ENCODE peak calls at places on chromosomes 2 and 18, in four cellular contexts. F is foreskin keratinocyte, R is tibial nerve, I is H9. A is an unnamed sample.

GRCh38 chr2:180980185-180980942 is at the start of gene UBE2E3:
- DNase-seq in F (peak), R (peak), I (peak), A (peak)

GRCh38 chr18:75548353-75548752 is 120.8 kb upstream of the SMIM21 start:
- DNase-seq in F (peak), R (no peak), I (peak), A (peak)

GRCh38 chr18:48735070-48735676 is 196.3 kb downstream of the CTIF start:
- DNase-seq in F (peak), R (no peak), I (peak), A (no peak)

GRCh38 chr2:108444941-108445840 is 3.8 kb upstream of the GCC2 start:
- DNase-seq in F (peak), R (no peak), I (peak), A (no peak)

GRCh38 chr2:208319403-208319802 is 53.3 kb downstream of the PIKFYVE start:
- DNase-seq in F (no peak), R (no peak), I (no peak), A (no peak)

GRCh38 chr2:25838152-25838756 is 40.0 kb downstream of the ASXL2 start:
- DNase-seq in F (no peak), R (no peak), I (no peak), A (no peak)

GRCh38 chr18:50614838-50615237 is 55.0 kb downstream of the MAPK4 start:
- DNase-seq in F (peak), R (peak), I (no peak), A (no peak)

GRCh38 chr2:15223887-15224286 is 337.2 kb downstream of the NBAS start:
- DNase-seq in F (peak), R (no peak), I (no peak), A (no peak)

GRCh38 chr2:172181840-172182239 is 79.1 kb upstream of the DLX2 start:
- DNase-seq in F (no peak), R (no peak), I (peak), A (no peak)

GRCh38 chr2:239461551-239462515 is 61.0 kb upstream of the HDAC4 start:
- DNase-seq in F (no peak), R (no peak), I (peak), A (peak)

GRCh38 chr2:90069290-90069894 is 1377.9 kb downstream of the RPIA start:
- DNase-seq in F (no peak), R (no peak), I (no peak), A (no peak)

GRCh38 chr2:98295275-98295674 is 51.0 kb upstream of the CNGA3 start:
- DNase-seq in F (no peak), R (no peak), I (no peak), A (no peak)

GRCh38 chr2:172394008-172394407 is 33.4 kb upstream of the ITGA6 start:
- DNase-seq in F (no peak), R (no peak), I (no peak), A (no peak)

GRCh38 chr2:73050011-73050617 is 21.4 kb downstream of the SFXN5 start:
- DNase-seq in F (no peak), R (no peak), I (peak), A (no peak)

GRCh38 chr2:126907671-126908070 is 9.0 kb downstream of the TEX51 start:
- DNase-seq in F (no peak), R (no peak), I (no peak), A (peak)

GRCh38 chr18:4068552-4069158 is 386.5 kb downstream of the DLGAP1 start:
- DNase-seq in F (peak), R (peak), I (peak), A (no peak)

GRCh38 chr2:174985624-174986023 is 19.6 kb downstream of the CHN1 start:
- DNase-seq in F (no peak), R (no peak), I (no peak), A (no peak)

GRCh38 chr2:219446101-219446504 is 11.5 kb downstream of the SPEG start:
- DNase-seq in F (no peak), R (no peak), I (peak), A (no peak)

GRCh38 chr18:34339155-34339554 is 114.4 kb upstream of the NOL4 start:
- DNase-seq in F (no peak), R (no peak), I (no peak), A (no peak)

GRCh38 chr2:8551622-8552074 is 130.2 kb upstream of the ID2 start:
- DNase-seq in F (no peak), R (no peak), I (peak), A (no peak)

GRCh38 chr18:79947881-79948610 is 3.4 kb downstream of the SLC66A2 start:
- DNase-seq in F (no peak), R (no peak), I (no peak), A (no peak)

GRCh38 chr2:128798502-128799283 is 480.0 kb upstream of the HS6ST1 start:
- DNase-seq in F (no peak), R (no peak), I (peak), A (peak)

GRCh38 chr2:157413342-157414035 is 30.4 kb downstream of the CYTIP start:
- DNase-seq in F (no peak), R (no peak), I (no peak), A (no peak)

GRCh38 chr2:150282821-150283309 is 204.6 kb downstream of the RND3 start:
- DNase-seq in F (no peak), R (peak), I (no peak), A (no peak)

GRCh38 chr2:44774826-44775492 is 166.5 kb upstream of the SIX3 start:
- DNase-seq in F (no peak), R (no peak), I (no peak), A (no peak)

GRCh38 chr18:67509711-67510110 is 6.8 kb downstream of the DSEL start:
- DNase-seq in F (no peak), R (no peak), I (no peak), A (no peak)

GRCh38 chr2:58107803-58108710 is 61.5 kb downstream of the VRK2 start:
- DNase-seq in F (peak), R (no peak), I (no peak), A (no peak)

GRCh38 chr2:45543257-45543656 is 67.8 kb downstream of the SRBD1 start:
- DNase-seq in F (no peak), R (no peak), I (no peak), A (no peak)

DNA sequence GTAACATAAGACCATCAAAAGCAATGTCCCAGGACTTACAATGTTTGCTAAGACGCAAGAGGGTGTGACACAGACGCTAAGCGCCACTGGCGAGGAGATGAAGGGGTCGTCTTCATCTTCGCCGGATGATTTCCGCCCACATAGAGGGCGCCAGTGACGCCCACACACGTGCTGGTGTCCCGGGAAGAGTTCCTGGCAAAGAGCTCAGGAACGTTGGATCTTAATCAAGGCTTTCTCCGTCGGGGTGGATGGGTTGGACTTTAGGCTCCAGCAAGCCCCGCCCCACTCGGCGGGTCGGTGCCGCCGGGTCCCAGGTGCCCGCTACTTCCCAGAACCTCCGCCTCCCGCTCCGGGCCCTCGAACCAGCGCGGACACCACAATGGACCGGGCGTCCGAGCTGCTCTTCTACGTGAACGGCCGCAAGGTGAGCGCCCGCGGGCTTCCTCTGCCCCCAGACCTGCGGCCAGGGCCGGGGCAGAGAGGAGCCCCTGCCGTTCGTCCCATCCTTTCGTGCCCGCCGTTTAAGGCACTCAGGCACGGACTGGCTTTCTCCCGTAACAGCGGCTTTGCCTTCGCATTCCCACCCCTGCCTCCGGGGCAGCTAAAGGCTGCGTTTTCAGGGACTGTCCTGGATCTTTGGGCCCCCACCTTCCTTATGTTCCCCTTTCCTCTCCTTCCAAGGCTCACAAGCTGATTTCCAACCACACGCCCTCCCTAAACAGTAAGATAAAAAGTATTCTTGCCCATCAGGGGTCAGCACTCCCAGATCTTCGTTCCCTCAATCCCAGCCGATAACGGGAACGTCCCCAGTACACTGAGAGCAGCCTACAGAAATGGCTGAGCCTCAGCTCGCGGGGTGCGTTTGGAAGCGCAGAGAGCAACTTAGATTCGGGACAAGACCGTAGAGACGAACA is at the start of gene AOX1:
- DNase-seq in F (peak), R (peak), I (peak), A (no peak)
- TF ChIP-seq CTCF in F (peak), R (no peak), I (peak), A (peak)

DNA sequence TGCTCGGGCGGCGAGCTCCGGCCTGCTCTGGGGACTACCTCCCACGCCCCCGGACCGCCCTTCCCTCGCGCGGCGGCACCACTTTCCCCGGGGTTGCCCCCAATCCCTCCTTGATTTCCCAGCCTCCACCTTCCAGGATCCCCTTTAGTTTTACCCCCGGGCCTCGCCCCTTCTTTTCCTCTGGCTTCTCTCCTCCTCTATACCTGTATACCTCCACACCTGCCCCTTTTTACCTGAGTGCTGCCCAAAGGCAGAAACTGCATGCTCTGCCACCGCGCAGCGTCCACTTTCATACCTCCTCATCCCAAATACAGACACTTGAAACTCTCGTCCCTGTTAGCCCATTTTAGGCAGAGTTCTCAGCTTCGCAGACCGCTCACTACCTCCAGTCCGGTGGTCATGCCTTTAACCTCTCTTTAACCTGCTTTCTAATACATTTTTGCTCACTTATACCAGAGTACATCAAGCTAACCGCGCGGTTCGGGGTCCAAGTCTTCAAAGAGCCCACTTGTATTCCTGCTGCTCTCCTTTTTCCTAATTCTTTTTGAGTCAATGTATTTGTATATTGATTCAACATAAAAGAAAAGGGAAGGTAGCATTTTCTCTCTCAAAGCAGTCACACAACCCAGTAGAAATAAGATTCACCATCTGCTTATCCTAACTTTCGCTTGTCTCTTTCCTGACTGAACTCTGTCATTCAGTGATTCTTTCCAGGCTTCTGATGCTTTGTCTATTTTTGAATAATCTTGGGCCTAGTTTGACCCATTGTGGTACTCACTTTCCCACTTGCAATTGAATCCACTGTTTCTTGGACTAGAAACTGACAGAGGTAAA is 900 bp downstream of the SPOPL start:
- DNase-seq in F (peak), R (peak), I (no peak), A (no peak)
- TF ChIP-seq CTCF in F (peak), R (no peak), I (no peak), A (no peak)

GRCh38 chr2:179177694-179178093 is 86.9 kb downstream of the SESTD1 start:
- DNase-seq in F (no peak), R (no peak), I (no peak), A (no peak)
- TF ChIP-seq CTCF in F (no peak), R (no peak), I (no peak), A (no peak)

GRCh38 chr2:168757223-168757622 is 45.2 kb upstream of the NOSTRIN start:
- DNase-seq in F (no peak), R (no peak), I (no peak), A (no peak)

GRCh38 chr2:168753765-168754334 is 48.6 kb upstream of the NOSTRIN start:
- DNase-seq in F (no peak), R (no peak), I (no peak), A (no peak)

GRCh38 chr2:168758970-168759820 is 43.2 kb upstream of the NOSTRIN start:
- DNase-seq in F (peak), R (peak), I (no peak), A (no peak)
- TF ChIP-seq CTCF in F (peak), R (peak), I (peak), A (peak)

DNA sequence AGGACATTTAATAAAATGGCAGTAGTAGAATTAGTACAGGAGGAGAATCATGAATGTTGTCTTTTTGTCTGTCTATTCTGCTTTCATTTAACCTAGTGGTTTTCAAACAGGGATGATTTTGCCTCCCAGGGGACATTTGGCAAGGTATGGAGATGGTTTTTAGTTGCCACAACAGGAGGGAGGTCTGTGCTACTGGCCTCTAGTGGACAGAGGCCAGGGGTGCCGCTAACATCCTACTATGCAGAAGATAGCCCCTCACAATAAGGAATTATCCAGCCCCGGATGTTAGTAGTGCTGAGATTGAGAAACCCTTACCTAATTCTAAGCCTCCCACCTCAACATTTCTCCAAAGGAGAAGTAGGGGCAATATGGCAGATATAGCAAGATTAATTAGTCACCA is 18.3 kb downstream of the FASTKD2 start:
- DNase-seq in F (no peak), R (no peak), I (no peak), A (no peak)
- TF ChIP-seq CTCF in F (peak), R (peak), I (peak), A (peak)

A was measured in osteocyte.